ENCODE peak calls at places on chromosomes 12 and 14, in nine cellular contexts. B is LoVo, I is fibroblast of lung, X is HS-5, R is ACHN, F is dorsolateral prefrontal cortex, K is stromal cell of bone marrow, L is PC-3, S is A549. W is an unnamed sample.

GRCh38 chr12:20475542-20475941 is 107.2 kb downstream of the PDE3A start:
- DNase-seq in F (no peak), X (no peak), I (peak; percentile 43), R (no peak), L (no peak), S (no peak), B (no peak), K (no peak), W (no peak)

GRCh38 chr12:70243510-70244331 is 488 bp downstream of the CNOT2 start:
- DNase-seq in I (peak; percentile 68), F (peak; percentile 80), R (peak; percentile 73), S (peak; percentile 61), L (peak; percentile 44), X (peak; percentile 26), K (no peak), B (peak; percentile 60), W (no peak)

GRCh38 chr12:16612647-16613046 is 6.7 kb upstream of the LMO3 start:
- DNase-seq in X (no peak), R (peak; percentile 37), L (peak; percentile 26), B (no peak), F (no peak), K (no peak), I (peak; percentile 41), S (no peak), W (no peak)

GRCh38 chr14:81285250-81285649 is 64.5 kb upstream of the GTF2A1 start:
- DNase-seq in R (no peak), S (no peak), K (no peak), X (no peak), I (no peak), F (no peak), B (no peak), L (no peak), W (no peak)

GRCh38 chr14:58072288-58073071 is 79.5 kb downstream of the ARMH4 start:
- DNase-seq in B (peak; percentile 71), S (peak; percentile 63), X (peak; percentile 11), I (peak; percentile 78), R (peak; percentile 80), K (peak; percentile 46), F (no peak), L (peak; percentile 95), W (peak; percentile 35)

GRCh38 chr12:52087961-52088820 is 8.7 kb downstream of the SMIM41 start:
- DNase-seq in F (peak; percentile 64), L (no peak), S (no peak), R (no peak), B (no peak), I (no peak), X (no peak), K (no peak), W (no peak)

GRCh38 chr12:14998941-14999340 is 26.1 kb downstream of the PDE6H start:
- DNase-seq in F (no peak), X (no peak), I (no peak), S (no peak), L (no peak), R (no peak), B (no peak), K (no peak), W (no peak)

GRCh38 chr14:66244834-66245233 is 241.3 kb upstream of the CCDC196 start:
- DNase-seq in F (no peak), K (no peak), L (no peak), I (no peak), R (no peak), B (no peak), X (no peak), S (no peak), W (no peak)

GRCh38 chr14:28375295-28375694 is 391.3 kb upstream of the FOXG1 start:
- DNase-seq in K (no peak), X (no peak), B (peak; percentile 11), R (peak; percentile 19), L (peak; percentile 56), S (no peak), F (no peak), I (peak; percentile 23), W (no peak)

GRCh38 chr12:10998204-10998603 is at the start of gene TAS2R20:
- DNase-seq in R (no peak), F (no peak), S (no peak), L (no peak), B (no peak), I (no peak), K (no peak), X (no peak), W (no peak)

GRCh38 chr12:89064780-89065179 is 287.5 kb downstream of the DUSP6 start:
- DNase-seq in X (peak; percentile 63), F (no peak), S (no peak), I (peak; percentile 18), R (peak; percentile 53), K (peak; percentile 83), L (peak; percentile 96), B (no peak), W (peak; percentile 29)

GRCh38 chr12:106064622-106065021 is 74.1 kb downstream of the NUAK1 start:
- DNase-seq in S (no peak), L (no peak), X (no peak), F (no peak), B (no peak), R (no peak), K (no peak), I (no peak), W (no peak)

GRCh38 chr12:122104844-122105243 is 26.3 kb downstream of the MLXIP start:
- DNase-seq in X (no peak), S (no peak), R (no peak), I (no peak), F (peak; percentile 9), B (no peak), L (no peak), K (no peak), W (no peak)

GRCh38 chr12:64625243-64626077 is 15.2 kb downstream of the RASSF3 start:
- DNase-seq in S (peak; percentile 76), L (peak; percentile 94), F (no peak), K (peak; percentile 65), I (peak; percentile 90), R (peak; percentile 95), X (peak; percentile 90), B (peak; percentile 73), W (no peak)

GRCh38 chr12:18935371-18935965 is 194.1 kb upstream of the PLEKHA5 start:
- DNase-seq in K (no peak), I (no peak), X (no peak), B (no peak), F (no peak), R (no peak), L (no peak), S (no peak), W (no peak)

GRCh38 chr12:123991402-123991951 is 18.5 kb downstream of the ZNF664 start:
- DNase-seq in L (no peak), K (no peak), B (peak; percentile 73), S (no peak), X (no peak), R (no peak), F (no peak), I (no peak), W (no peak)

GRCh38 chr12:131917711-131918306 is 11.3 kb upstream of the PUS1 start:
- DNase-seq in B (no peak), I (no peak), F (peak; percentile 39), K (no peak), L (no peak), S (no peak), X (no peak), R (no peak), W (no peak)

GRCh38 chr14:41973178-41973577 is 366.5 kb downstream of the LRFN5 start:
- DNase-seq in R (no peak), I (no peak), F (no peak), S (no peak), L (no peak), B (no peak), X (no peak), K (no peak), W (no peak)

GRCh38 chr14:57754558-57754957 is 111.3 kb downstream of the SLC35F4 start:
- DNase-seq in B (no peak), X (no peak), S (no peak), L (no peak), K (no peak), F (no peak), I (no peak), R (no peak), W (no peak)

GRCh38 chr14:37796703-37797416 is 201.4 kb downstream of the TTC6 start:
- DNase-seq in R (no peak), K (no peak), X (no peak), F (no peak), I (no peak), B (no peak), S (no peak), L (peak; percentile 36), W (no peak)

GRCh38 chr12:12714276-12715001 is 2.7 kb upstream of the CDKN1B start:
- DNase-seq in B (peak; percentile 63), L (peak; percentile 35), S (no peak), X (no peak), R (peak; percentile 65), K (no peak), F (no peak), I (peak; percentile 39), W (no peak)

GRCh38 chr14:32019271-32019670 is 57.8 kb upstream of the ARHGAP5 start:
- DNase-seq in S (no peak), R (no peak), K (no peak), F (no peak), B (no peak), X (no peak), L (no peak), I (no peak), W (no peak)